ENCODE peak calls at places on chromosomes 11 and 22, in four cellular contexts. T is pancreas, G is heart right ventricle, L is transverse colon. R is an unnamed sample.
A peak's percentile ranks its signal among the peaks of the same experiment; 100 is the strongest.

GRCh38 chr22:39471421-39472141 is 14.8 kb downstream of the MGAT3 start:
- DNase-seq in G (peak; percentile 63), T (no peak), L (peak; percentile 34), R (no peak)

GRCh38 chr11:134412508-134413333 is 679 bp upstream of the B3GAT1 start:
- DNase-seq in L (peak; percentile 12), G (no peak), T (peak; percentile 67), R (no peak)

GRCh38 chr11:22246992-22247391 is 54.1 kb downstream of the ANO5 start:
- DNase-seq in L (no peak), G (no peak), T (no peak), R (no peak)

GRCh38 chr11:125499563-125499962 is 3.5 kb upstream of the FEZ1 start:
- DNase-seq in T (no peak), L (no peak), G (no peak), R (no peak)

GRCh38 chr22:19648419-19648929 is 65.8 kb upstream of the SEPTIN5 start:
- DNase-seq in L (no peak), T (no peak), G (no peak), R (no peak)

GRCh38 chr11:34379081-34379480 is 21.3 kb upstream of the ABTB2 start:
- DNase-seq in L (no peak), T (no peak), G (no peak), R (no peak)

GRCh38 chr11:118202599-118203422 is 22.0 kb downstream of the JAML start:
- DNase-seq in L (peak; percentile 88), T (no peak), G (no peak), R (no peak)

GRCh38 chr11:127270848-127271247 is 270.3 kb upstream of the KIRREL3 start:
- DNase-seq in T (no peak), G (no peak), L (no peak), R (no peak)

GRCh38 chr22:30664798-30665197 is 2.9 kb downstream of the DUSP18 start:
- DNase-seq in T (no peak), G (no peak), L (no peak), R (no peak)

GRCh38 chr11:110908401-110909106 is 196.3 kb upstream of the ARHGAP20 start:
- DNase-seq in T (no peak), L (no peak), G (no peak), R (no peak)

GRCh38 chr11:95014184-95014821 is 10.8 kb upstream of the KDM4E start:
- DNase-seq in T (no peak), G (no peak), L (no peak), R (no peak)

GRCh38 chr11:936199-936598 is 10.5 kb downstream of the AP2A2 start:
- DNase-seq in T (no peak), G (no peak), L (no peak), R (no peak)

GRCh38 chr11:64893194-64894069 is 15.0 kb upstream of the EHD1 start:
- DNase-seq in G (no peak), T (peak; percentile 79), L (peak; percentile 94), R (no peak)

DNA sequence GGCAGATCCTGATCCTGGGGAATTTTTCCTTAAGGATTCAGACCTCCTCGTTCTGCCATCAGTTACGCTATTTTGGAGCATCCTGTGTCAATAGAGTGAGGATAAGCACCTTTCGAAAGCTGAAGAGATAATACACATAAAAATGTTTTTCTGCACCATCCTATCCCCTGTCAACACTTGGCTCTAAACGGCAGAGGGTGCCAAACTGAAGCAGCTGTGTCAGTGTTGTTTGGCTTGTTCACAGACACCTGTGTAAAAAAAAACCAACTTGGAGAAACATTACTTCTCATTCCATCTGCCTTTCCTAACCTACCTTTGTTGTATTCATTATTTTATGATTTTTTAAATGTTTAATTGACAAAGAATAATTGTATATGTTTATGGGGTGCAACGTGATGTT is 417.0 kb upstream of the DDI1 start:
- DNase-seq in L (no peak), T (no peak), G (no peak), R (no peak)
- TF ChIP-seq CTCF in L (no peak), T (no peak), G (no peak), R (no peak)

GRCh38 chr22:48803171-48803992 is 1024.3 kb downstream of the BRD1 start:
- DNase-seq in G (no peak), L (no peak), T (peak; percentile 44), R (peak; percentile 74)
- H3K9me3 ChIP-seq in G (no peaks in the 10 kb centered on the region), L (no peaks in the 10 kb centered on the region), T (no peaks in the 10 kb centered on the region), R (no peaks in the 10 kb centered on the region)

GRCh38 chr22:37749831-37750595 is 53.2 kb downstream of the TRIOBP start:
- DNase-seq in L (no peak), G (no peak), T (no peak), R (no peak)

GRCh38 chr22:37748659-37749058 is 51.8 kb downstream of the TRIOBP start:
- DNase-seq in G (no peak), L (no peak), T (no peak), R (no peak)

GRCh38 chr22:37747715-37748100 is 50.9 kb downstream of the TRIOBP start:
- DNase-seq in T (no peak), G (no peak), L (no peak), R (no peak)

GRCh38 chr22:37750596-37751162 is 53.8 kb downstream of the TRIOBP start:
- DNase-seq in G (no peak), T (peak; percentile 61), L (no peak), R (no peak)

GRCh38 chr22:37749223-37749622 is 52.4 kb downstream of the TRIOBP start:
- DNase-seq in L (no peak), T (no peak), G (no peak), R (no peak)
- H3K27me3 ChIP-seq in L (no peaks in the 10 kb centered on the region), T (no peaks in the 10 kb centered on the region), G (no peaks in the 10 kb centered on the region), R (no peaks in the 10 kb centered on the region)

GRCh38 chr11:20795005-20795404 is 125.6 kb downstream of the NELL1 start:
- DNase-seq in L (no peak), T (no peak), G (no peak), R (no peak)
- TF ChIP-seq CTCF in L (no peak), T (no peak), G (no peak), R (no peak)

DNA sequence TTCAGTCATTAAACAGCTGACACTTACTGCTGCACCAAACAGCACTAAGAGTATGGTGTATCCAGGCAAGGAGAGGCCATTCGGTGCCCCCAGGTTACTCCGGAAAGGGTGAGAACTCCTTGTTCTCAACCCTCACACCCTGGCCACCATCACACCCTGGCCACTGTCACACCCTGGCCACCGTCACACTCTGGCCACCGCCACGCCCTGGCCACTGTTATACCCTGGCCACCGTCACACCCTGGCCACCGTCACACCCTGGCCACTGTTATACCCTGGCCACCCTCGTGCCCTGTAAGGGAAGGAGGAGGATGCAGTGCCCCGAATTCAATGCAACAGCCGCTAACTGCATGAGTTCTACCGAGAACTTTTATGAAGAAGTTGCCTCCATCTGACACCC is 644.4 kb downstream of the TBC1D22A start:
- DNase-seq in T (no peak), L (no peak), G (no peak), R (no peak)
- H3K9me3 ChIP-seq in T (no peaks in the 10 kb centered on the region), L (no peaks in the 10 kb centered on the region), G (no peaks in the 10 kb centered on the region), R (no peaks in the 10 kb centered on the region)

GRCh38 chr22:22070371-22070824 is 87.8 kb upstream of the TOP3B start:
- DNase-seq in G (no peak), L (no peak), T (no peak), R (no peak)

GRCh38 chr22:22069450-22070370 is 87.1 kb upstream of the TOP3B start:
- DNase-seq in L (no peak), G (no peak), T (no peak), R (no peak)

GRCh38 chr22:22073769-22074561 is 91.4 kb upstream of the TOP3B start:
- DNase-seq in G (no peak), L (no peak), T (no peak), R (no peak)

GRCh38 chr22:22072169-22072836 is 89.7 kb upstream of the TOP3B start:
- DNase-seq in G (no peak), L (no peak), T (no peak), R (no peak)

DNA sequence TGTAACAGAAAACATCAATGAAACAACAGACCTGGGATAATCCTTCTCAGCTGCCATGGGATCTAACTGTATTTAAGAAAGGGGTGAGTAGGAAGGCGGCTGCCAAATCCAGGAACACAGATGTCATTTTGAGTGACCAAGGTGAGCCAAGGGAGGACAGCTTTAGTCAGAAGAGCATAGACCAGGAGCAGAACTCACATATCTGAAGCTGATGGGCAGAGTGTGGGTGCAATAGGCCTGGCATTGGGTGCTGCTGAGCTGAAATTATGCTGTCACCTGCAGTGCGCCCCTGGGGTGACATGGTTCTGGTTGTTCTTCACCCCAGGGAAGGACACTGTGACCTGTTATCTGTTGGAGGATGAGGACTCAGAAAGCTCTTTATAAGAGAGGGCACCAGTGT is 88.9 kb upstream of the TOP3B start:
- DNase-seq in T (no peak), G (no peak), L (no peak), R (no peak)
- H3K27me3 ChIP-seq in T (no peaks in the 10 kb centered on the region), G (no peaks in the 10 kb centered on the region), L (peaks cover 5% of the 10 kb centered on the region), R (no peaks in the 10 kb centered on the region)

GRCh38 chr11:63180536-63180935 is 36.5 kb upstream of the SLC22A24 start:
- DNase-seq in L (no peak), G (no peak), T (no peak), R (no peak)
- TF ChIP-seq CTCF in L (no peak), G (no peak), T (no peak), R (no peak)

R was measured in left lung.